ENCODE peak calls at places on chromosome 22, in seven cellular contexts. Q, G, O, K, Y, U and B are unnamed samples. For H3K27me3, the result is how much of the 10 kb centered on the place peaks cover.

GRCh38 chr22:31187627-31188026 is 24.5 kb upstream of the LIMK2 start:
- DNase-seq in O (no peak), Y (no peak), K (no peak), U (no peak), Q (no peak), G (no peak), B (no peak)

GRCh38 chr22:36348760-36349159 is 39.0 kb downstream of the MYH9 start:
- DNase-seq in U (peak), K (peak), O (no peak), Y (no peak), Q (no peak), G (no peak), B (no peak)

GRCh38 chr22:31977141-31977781 is 32.9 kb downstream of the YWHAH start:
- DNase-seq in O (peak), G (peak), U (peak), Q (peak), Y (peak), K (peak), B (peak)

GRCh38 chr22:33056108-33056507 is 2.1 kb downstream of the SYN3 start:
- DNase-seq in Q (no peak), U (no peak), K (no peak), Y (no peak), O (no peak), G (no peak), B (no peak)

GRCh38 chr22:37492428-37493344 is 6.5 kb upstream of the MFNG start:
- DNase-seq in G (peak), U (peak), Y (peak), Q (no peak), O (peak), K (peak), B (peak)

GRCh38 chr22:33971561-33971961 is 51.3 kb upstream of the LARGE1 start:
- DNase-seq in O (no peak), Y (no peak), G (no peak), K (no peak), U (no peak), Q (no peak), B (no peak)

GRCh38 chr22:44739024-44739423 is 13.4 kb upstream of the ARHGAP8 start:
- DNase-seq in G (no peak), K (no peak), Y (no peak), O (no peak), Q (no peak), U (no peak), B (no peak)

GRCh38 chr22:26536056-26536761 is 23.9 kb upstream of the TFIP11 start:
- DNase-seq in K (no peak), U (no peak), O (no peak), G (no peak), Y (no peak), Q (no peak), B (no peak)

GRCh38 chr22:46012881-46013281 is 35.9 kb upstream of the WNT7B start:
- DNase-seq in U (no peak), Q (peak), G (no peak), Y (peak), O (no peak), K (no peak), B (no peak)

GRCh38 chr22:17695986-17696385 is 57.4 kb downstream of the BCL2L13 start:
- DNase-seq in Y (no peak), Q (no peak), O (no peak), K (no peak), G (no peak), U (no peak), B (no peak)

GRCh38 chr22:46056169-46057041 is 79.4 kb upstream of the WNT7B start:
- DNase-seq in G (no peak), Q (peak), K (peak), O (peak), U (no peak), Y (peak), B (no peak)

GRCh38 chr22:37226087-37226486 is 13.8 kb upstream of the SSTR3 start:
- DNase-seq in O (no peak), U (no peak), Y (no peak), K (no peak), G (no peak), Q (no peak), B (peak)

GRCh38 chr22:25027959-25028840 is 75.7 kb downstream of the KIAA1671 start:
- DNase-seq in Y (no peak), Q (peak), O (peak), K (no peak), U (no peak), G (no peak), B (peak)

GRCh38 chr22:22721681-22722309 is 77.4 kb downstream of the GGTLC2 start:
- DNase-seq in O (no peak), Y (peak), G (no peak), K (peak), Q (peak), U (peak), B (no peak)

GRCh38 chr22:20857247-20857643 is 1.4 kb downstream of the PI4KA start:
- DNase-seq in O (no peak), U (no peak), K (no peak), G (no peak), Y (no peak), Q (no peak), B (no peak)

GRCh38 chr22:22371031-22371541 is 126.5 kb downstream of the VPREB1 start:
- DNase-seq in G (no peak), U (no peak), Y (no peak), K (no peak), O (no peak), Q (peak), B (peak)

GRCh38 chr22:44620129-44620840 is 81.7 kb upstream of the PRR5 start:
- DNase-seq in Q (peak), K (peak), O (peak), Y (peak), G (no peak), U (peak), B (peak)

GRCh38 chr22:37485006-37485713 is 1.0 kb downstream of the MFNG start:
- DNase-seq in Q (no peak), O (no peak), K (peak), Y (peak), G (no peak), U (peak), B (peak)

GRCh38 chr22:46569055-46569847 is 31.8 kb upstream of the CELSR1 start:
- DNase-seq in G (no peak), K (no peak), O (no peak), U (peak), Y (peak), Q (no peak), B (no peak)

GRCh38 chr22:20061481-20061861 is 18.6 kb upstream of the DGCR8 start:
- DNase-seq in G (no peak), O (no peak), Y (no peak), K (no peak), Q (no peak), U (no peak), B (no peak)

GRCh38 chr22:27715078-27715477 is 86.5 kb downstream of the MN1 start:
- DNase-seq in O (no peak), G (no peak), Y (no peak), Q (no peak), K (no peak), U (no peak), B (no peak)

GRCh38 chr22:47162865-47163264 is 400.4 kb downstream of the TBC1D22A start:
- DNase-seq in Y (peak), G (no peak), O (peak), Q (peak), K (no peak), U (no peak), B (peak)

DNA sequence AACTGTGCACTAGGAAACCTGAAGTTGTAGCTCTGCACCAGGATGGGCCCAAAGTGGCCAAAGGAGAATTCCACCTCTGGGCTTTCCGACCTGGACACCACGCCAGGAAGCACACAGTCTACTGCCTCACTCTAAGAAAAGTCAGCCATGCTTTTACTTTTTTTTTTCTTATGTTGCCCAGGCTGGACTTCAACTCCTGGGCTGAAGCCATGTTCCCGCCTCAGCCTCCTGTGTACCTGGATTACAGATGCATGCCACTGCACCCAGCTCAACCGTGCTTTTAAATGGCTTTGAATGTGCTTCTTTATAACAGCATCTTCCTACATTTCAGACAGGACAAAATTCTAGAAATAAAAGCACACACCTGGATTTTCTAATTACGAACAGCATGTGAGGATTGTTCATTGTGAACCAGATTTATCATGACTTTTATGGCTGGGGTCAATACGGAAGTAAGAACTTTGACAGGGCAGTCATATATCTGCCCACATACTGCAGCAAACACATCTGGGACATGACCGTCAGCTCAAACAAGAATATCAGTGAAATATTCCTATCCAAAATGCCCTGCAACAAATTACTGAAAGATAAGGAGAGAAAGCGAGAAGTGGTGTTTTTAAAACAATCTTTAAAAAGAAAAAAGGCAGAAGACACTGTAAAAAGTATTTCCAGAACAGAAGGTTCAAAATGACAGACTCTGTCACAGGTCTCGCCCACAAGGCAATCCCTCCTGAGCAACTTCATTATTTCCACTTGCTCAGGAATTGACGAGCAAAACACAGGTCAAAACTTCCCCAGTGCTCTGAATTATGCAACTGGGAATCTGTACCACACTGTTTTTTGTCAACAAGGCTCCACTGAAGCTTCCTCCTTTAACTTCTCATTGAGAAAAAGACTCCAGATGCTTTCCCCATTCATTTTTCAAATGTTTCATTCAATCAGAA is 42.1 kb downstream of the PACSIN2 start:
- DNase-seq in Q (no peak), K (no peak), Y (no peak), G (no peak), O (peak), U (no peak), B (no peak)
- H3K27ac ChIP-seq in Q (no peak), K (no peak), Y (peak), G (no peak), O (peak), U (no peak), B (no peak)

DNA sequence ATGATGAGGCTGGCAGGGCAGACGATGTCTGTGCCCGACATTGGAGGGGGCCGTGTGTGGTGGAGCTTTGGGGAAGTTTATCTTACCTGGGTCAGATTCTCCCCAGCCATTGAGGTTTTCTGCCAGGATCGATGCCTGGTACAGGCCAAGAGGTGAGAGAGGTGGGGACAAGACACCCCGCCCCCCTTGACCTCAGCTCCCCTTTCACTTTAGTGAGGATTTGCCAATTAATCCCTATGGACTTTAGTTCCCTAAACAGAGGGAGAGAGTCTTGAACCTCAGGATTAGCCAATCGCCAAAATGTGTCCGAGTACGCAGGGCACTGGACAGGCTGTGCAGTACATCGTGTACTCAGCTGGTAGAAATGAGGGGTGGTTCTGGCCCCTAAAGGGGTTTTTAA is 541 bp downstream of the HORMAD2 start:
- DNase-seq in Q (no peak), G (no peak), K (no peak), Y (no peak), O (no peak), U (no peak), B (no peak)
- H3K27me3 ChIP-seq in Q (under half), G (under half), K (under half), Y (under half), O (under half), U (under half), B (under half)

GRCh38 chr22:50600967-50601668 is 525 bp downstream of the MAPK8IP2 start:
- DNase-seq in Y (no peak), G (no peak), U (no peak), O (no peak), Q (peak), K (no peak), B (peak)

GRCh38 chr22:50600541-50600940 is at the start of gene MAPK8IP2:
- DNase-seq in O (no peak), Q (peak), K (no peak), U (no peak), Y (no peak), G (no peak), B (peak)

GRCh38 chr22:50599816-50600454 is 658 bp upstream of the MAPK8IP2 start:
- DNase-seq in G (no peak), Y (no peak), K (peak), U (peak), O (peak), Q (peak), B (no peak)

GRCh38 chr22:50602338-50602700 is 1.7 kb downstream of the MAPK8IP2 start:
- DNase-seq in O (no peak), Y (no peak), K (no peak), G (no peak), Q (no peak), U (no peak), B (no peak)

DNA sequence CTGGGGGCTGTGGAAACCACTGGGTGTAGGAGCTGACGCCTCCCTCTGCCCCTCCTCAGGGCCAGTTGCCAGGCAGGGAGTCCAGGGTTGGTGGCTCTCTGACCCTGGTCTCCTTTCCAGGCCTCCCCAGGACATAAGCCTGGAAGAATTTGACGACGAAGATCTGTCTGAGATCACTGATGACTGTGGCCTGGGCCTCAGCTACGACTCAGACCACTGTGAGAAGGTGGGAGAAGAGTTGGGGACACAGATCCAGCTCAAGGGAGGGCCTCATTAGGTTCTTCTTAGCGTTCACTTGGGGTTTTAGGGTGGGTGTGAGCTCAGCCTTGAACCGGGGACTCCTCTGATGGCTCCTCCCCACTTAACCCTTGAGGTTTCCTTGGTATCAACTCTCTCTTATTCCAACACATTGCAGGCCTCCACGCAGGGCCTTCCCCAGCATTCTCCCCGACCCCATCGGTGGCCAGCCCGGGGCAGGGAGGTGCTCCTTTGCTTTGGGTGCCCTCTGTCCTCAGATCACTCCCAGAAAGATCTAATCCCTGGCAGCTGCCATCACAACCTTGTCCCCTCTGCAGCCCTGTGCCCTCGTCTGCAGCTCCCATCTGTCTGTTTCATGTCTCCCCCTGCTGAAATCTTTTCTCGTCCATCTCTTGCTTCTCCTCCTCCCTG is 1.2 kb downstream of the MAPK8IP2 start:
- DNase-seq in Y (no peak), K (no peak), Q (no peak), O (no peak), U (no peak), G (no peak), B (no peak)
- H3K4me3 ChIP-seq in Y (no peak), K (no peak), Q (no peak), O (no peak), U (no peak), G (no peak), B (peak)

GRCh38 chr22:40057652-40058051 is 62.9 kb downstream of the FAM83F start:
- DNase-seq in O (no peak), Q (no peak), Y (no peak), K (no peak), G (no peak), U (no peak), B (no peak)

GRCh38 chr22:40056163-40056958 is 61.6 kb downstream of the FAM83F start:
- DNase-seq in U (no peak), G (no peak), K (no peak), Y (no peak), Q (no peak), O (no peak), B (no peak)

GRCh38 chr22:40055143-40055926 is 60.6 kb downstream of the FAM83F start:
- DNase-seq in G (peak), O (no peak), Q (no peak), K (no peak), Y (no peak), U (peak), B (no peak)

GRCh38 chr22:40054486-40054885 is 59.7 kb downstream of the FAM83F start:
- DNase-seq in K (no peak), U (no peak), O (no peak), Y (no peak), G (no peak), Q (no peak), B (no peak)

DNA sequence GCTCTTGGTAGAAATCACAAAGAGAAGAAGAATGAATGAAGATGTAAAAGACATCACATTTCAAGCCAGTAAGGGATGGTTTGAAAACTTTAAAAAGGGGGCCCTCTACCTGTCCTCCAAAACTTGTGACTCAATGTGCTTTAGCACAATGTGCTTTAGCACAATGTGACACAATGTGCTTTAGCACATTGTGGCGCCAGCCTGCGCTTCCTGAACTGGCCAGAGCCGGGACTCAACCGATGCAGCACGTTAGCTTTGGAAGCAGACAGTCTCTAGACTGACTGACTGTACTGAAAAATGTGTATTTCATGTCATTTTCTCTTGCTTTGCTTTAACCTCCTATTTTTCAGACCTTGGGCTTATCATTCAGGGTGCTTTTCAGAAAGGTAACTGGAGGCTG is 63.5 kb downstream of the FAM83F start:
- DNase-seq in Q (no peak), Y (no peak), K (no peak), U (peak), G (no peak), O (no peak), B (no peak)
- H3K27ac ChIP-seq in Q (no peak), Y (no peak), K (no peak), U (no peak), G (no peak), O (no peak), B (no peak)

GRCh38 chr22:49568751-49569285 is 258.9 kb downstream of the BRD1 start:
- DNase-seq in Q (peak), U (no peak), Y (no peak), K (peak), O (peak), G (no peak), B (peak)

GRCh38 chr22:49571326-49571725 is 256.3 kb downstream of the BRD1 start:
- DNase-seq in G (no peak), O (no peak), U (no peak), Y (no peak), Q (peak), K (no peak), B (no peak)

GRCh38 chr22:49569286-49570031 is 258.2 kb downstream of the BRD1 start:
- DNase-seq in G (no peak), K (peak), Y (no peak), U (no peak), O (peak), Q (peak), B (no peak)

GRCh38 chr22:49567894-49568750 is 259.6 kb downstream of the BRD1 start:
- DNase-seq in Q (peak), G (no peak), Y (no peak), U (no peak), O (peak), K (peak), B (no peak)

GRCh38 chr22:49570032-49570848 is 257.4 kb downstream of the BRD1 start:
- DNase-seq in K (peak), Y (peak), U (no peak), G (no peak), O (peak), Q (peak), B (no peak)
- H3K27me3 ChIP-seq in K (under half), Y (under half), U (under half), G (half or more), O (under half), Q (under half), B (under half)

DNA sequence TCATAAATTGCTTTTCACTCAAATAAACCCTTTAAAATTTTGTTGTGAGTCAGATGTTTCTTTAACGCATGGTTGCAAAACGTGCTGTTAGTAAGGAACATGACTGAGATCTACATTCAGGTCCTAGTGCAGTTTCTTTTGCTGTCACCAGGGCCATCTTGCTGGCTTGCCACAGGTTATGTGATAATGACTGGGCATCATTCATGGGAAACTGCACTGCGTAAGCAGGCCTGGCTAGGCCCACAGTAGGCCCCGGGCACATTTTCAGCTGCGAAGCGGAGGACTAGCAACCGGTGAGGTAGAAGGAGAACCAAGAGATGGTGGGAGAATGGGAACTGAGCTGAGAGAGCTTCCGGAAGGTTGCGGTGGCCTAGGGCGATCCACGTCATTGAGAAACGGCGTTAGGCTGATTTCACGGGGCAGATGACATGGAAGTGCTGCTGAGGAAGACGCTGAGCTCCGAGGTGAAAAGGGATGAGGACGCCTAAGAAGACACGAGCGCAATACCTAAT is 3.2 kb upstream of the KLHDC7B start:
- DNase-seq in G (no peak), U (no peak), Q (no peak), O (peak), K (peak), Y (no peak), B (no peak)
- H3K4me3 ChIP-seq in G (no peak), U (no peak), Q (no peak), O (no peak), K (no peak), Y (no peak), B (no peak)

GRCh38 chr22:35299717-35300497 is at the start of gene TOM1:
- DNase-seq in O (peak), K (peak), Y (peak), U (peak), G (peak), Q (peak), B (peak)

GRCh38 chr22:35303029-35303624 is 3.4 kb downstream of the TOM1 start:
- DNase-seq in Y (no peak), O (no peak), U (no peak), K (no peak), G (no peak), Q (no peak), B (no peak)

GRCh38 chr22:35305525-35306070 is 5.9 kb downstream of the TOM1 start:
- DNase-seq in U (no peak), Q (no peak), K (no peak), Y (no peak), G (no peak), O (no peak), B (no peak)

GRCh38 chr22:35299217-35299716 is 427 bp upstream of the TOM1 start:
- DNase-seq in Q (no peak), O (no peak), G (no peak), Y (no peak), K (no peak), U (no peak), B (no peak)

GRCh38 chr22:35301370-35301874 is 1.7 kb downstream of the TOM1 start:
- DNase-seq in K (no peak), O (peak), U (no peak), Y (peak), Q (no peak), G (peak), B (no peak)
- H3K27ac ChIP-seq in K (peak), O (peak), U (no peak), Y (peak), Q (no peak), G (peak), B (no peak)